ENCODE peak calls at places on chromosomes 1 and 21, in seven cellular contexts. One of them, this sample, is unnamed.

GRCh38 chr1:238052496-238053266 is 162.0 kb upstream of the ZP4 start:
- DNase-seq in body of pancreas: no peak
- DNase-seq in A549: no peak
- DNase-seq in transverse colon: no peak
- DNase-seq in K562: no peak
- DNase-seq in IMR-90: peak
- DNase-seq in ovary: no peak
- DNase-seq in this sample: no peak

GRCh38 chr21:15732290-15732995 is 2.7 kb downstream of the USP25 start:
- DNase-seq in body of pancreas: peak
- DNase-seq in A549: no peak
- DNase-seq in transverse colon: no peak
- DNase-seq in K562: no peak
- DNase-seq in IMR-90: peak
- DNase-seq in ovary: no peak
- DNase-seq in this sample: peak

GRCh38 chr1:54081306-54082270 is 28.2 kb downstream of the TCEANC2 start:
- DNase-seq in body of pancreas: peak
- DNase-seq in A549: peak
- DNase-seq in transverse colon: peak
- DNase-seq in K562: peak
- DNase-seq in IMR-90: peak
- DNase-seq in ovary: no peak
- DNase-seq in this sample: peak

GRCh38 chr1:226738421-226738994 is 574 bp downstream of the ITPKB start:
- DNase-seq in body of pancreas: peak
- DNase-seq in A549: no peak
- DNase-seq in transverse colon: peak
- DNase-seq in K562: no peak
- DNase-seq in IMR-90: peak
- DNase-seq in ovary: peak
- DNase-seq in this sample: peak

GRCh38 chr1:16979475-16980327 is 719 bp downstream of the MFAP2 start:
- DNase-seq in body of pancreas: no peak
- DNase-seq in A549: no peak
- DNase-seq in transverse colon: no peak
- DNase-seq in K562: peak
- DNase-seq in IMR-90: no peak
- DNase-seq in ovary: peak
- DNase-seq in this sample: no peak

GRCh38 chr1:42966688-42967609 is 8.3 kb upstream of the SLC2A1 start:
- DNase-seq in body of pancreas: peak
- DNase-seq in A549: peak
- DNase-seq in transverse colon: peak
- DNase-seq in K562: peak
- DNase-seq in IMR-90: peak
- DNase-seq in ovary: no peak
- DNase-seq in this sample: peak

GRCh38 chr1:225700164-225700740 is 47.3 kb upstream of the ENAH start:
- DNase-seq in body of pancreas: no peak
- DNase-seq in A549: peak
- DNase-seq in transverse colon: no peak
- DNase-seq in K562: no peak
- DNase-seq in IMR-90: peak
- DNase-seq in ovary: no peak
- DNase-seq in this sample: peak

GRCh38 chr1:158649052-158649451 is 37.5 kb downstream of the SPTA1 start:
- DNase-seq in body of pancreas: no peak
- DNase-seq in A549: no peak
- DNase-seq in transverse colon: no peak
- DNase-seq in K562: no peak
- DNase-seq in IMR-90: no peak
- DNase-seq in ovary: no peak
- DNase-seq in this sample: no peak

GRCh38 chr1:177959793-177960515 is 9.9 kb downstream of the SEC16B start:
- DNase-seq in body of pancreas: no peak
- DNase-seq in A549: peak
- DNase-seq in transverse colon: no peak
- DNase-seq in K562: no peak
- DNase-seq in IMR-90: peak
- DNase-seq in ovary: no peak
- DNase-seq in this sample: peak

GRCh38 chr21:43778469-43779335 is 2.6 kb upstream of the CSTB start:
- DNase-seq in body of pancreas: no peak
- DNase-seq in A549: no peak
- DNase-seq in transverse colon: no peak
- DNase-seq in K562: no peak
- DNase-seq in IMR-90: peak
- DNase-seq in ovary: no peak
- DNase-seq in this sample: peak

GRCh38 chr1:2529776-2530500 is at the start of gene HES5:
- DNase-seq in body of pancreas: peak
- DNase-seq in A549: no peak
- DNase-seq in transverse colon: peak
- DNase-seq in K562: no peak
- DNase-seq in IMR-90: no peak
- DNase-seq in ovary: no peak
- DNase-seq in this sample: no peak

GRCh38 chr1:20574686-20575543 is 14.0 kb upstream of the CDA start:
- DNase-seq in body of pancreas: peak
- DNase-seq in A549: peak
- DNase-seq in transverse colon: peak
- DNase-seq in K562: peak
- DNase-seq in IMR-90: peak
- DNase-seq in ovary: peak
- DNase-seq in this sample: peak

GRCh38 chr21:42153046-42153685 is 65.8 kb upstream of the ABCG1 start:
- DNase-seq in body of pancreas: no peak
- DNase-seq in A549: no peak
- DNase-seq in transverse colon: no peak
- DNase-seq in K562: no peak
- DNase-seq in IMR-90: no peak
- DNase-seq in ovary: no peak
- DNase-seq in this sample: no peak

GRCh38 chr1:36516372-36517018 is 33.8 kb upstream of the CSF3R start:
- DNase-seq in body of pancreas: peak
- DNase-seq in A549: peak
- DNase-seq in transverse colon: peak
- DNase-seq in K562: peak
- DNase-seq in IMR-90: peak
- DNase-seq in ovary: no peak
- DNase-seq in this sample: peak

GRCh38 chr1:28518745-28519341 is 13.0 kb downstream of the RCC1 start:
- DNase-seq in body of pancreas: no peak
- DNase-seq in A549: no peak
- DNase-seq in transverse colon: no peak
- DNase-seq in K562: peak
- DNase-seq in IMR-90: no peak
- DNase-seq in ovary: no peak
- DNase-seq in this sample: no peak

GRCh38 chr21:33949516-33950424 is 34.2 kb upstream of the ATP5PO start:
- DNase-seq in body of pancreas: no peak
- DNase-seq in A549: no peak
- DNase-seq in transverse colon: no peak
- DNase-seq in K562: no peak
- DNase-seq in IMR-90: no peak
- DNase-seq in ovary: no peak
- DNase-seq in this sample: no peak

GRCh38 chr1:156816561-156817328 is at the start of gene SH2D2A:
- DNase-seq in body of pancreas: peak
- DNase-seq in A549: no peak
- DNase-seq in transverse colon: peak
- DNase-seq in K562: peak
- DNase-seq in IMR-90: peak
- DNase-seq in ovary: no peak
- DNase-seq in this sample: no peak

GRCh38 chr1:151047925-151048644 is 534 bp downstream of the C1orf56 start:
- DNase-seq in body of pancreas: peak
- DNase-seq in A549: peak
- DNase-seq in transverse colon: peak
- DNase-seq in K562: peak
- DNase-seq in IMR-90: peak
- DNase-seq in ovary: peak
- DNase-seq in this sample: peak

GRCh38 chr1:151048645-151049032 is 1.1 kb downstream of the C1orf56 start:
- DNase-seq in body of pancreas: no peak
- DNase-seq in A549: no peak
- DNase-seq in transverse colon: no peak
- DNase-seq in K562: no peak
- DNase-seq in IMR-90: no peak
- DNase-seq in ovary: no peak
- DNase-seq in this sample: no peak

GRCh38 chr1:151049458-151049857 is 1.9 kb downstream of the C1orf56 start:
- DNase-seq in body of pancreas: no peak
- DNase-seq in A549: no peak
- DNase-seq in transverse colon: no peak
- DNase-seq in K562: no peak
- DNase-seq in IMR-90: no peak
- DNase-seq in ovary: no peak
- DNase-seq in this sample: no peak

GRCh38 chr1:151050051-151050688 is 2.6 kb downstream of the C1orf56 start:
- DNase-seq in body of pancreas: no peak
- DNase-seq in A549: no peak
- DNase-seq in transverse colon: no peak
- DNase-seq in K562: no peak
- DNase-seq in IMR-90: no peak
- DNase-seq in ovary: no peak
- DNase-seq in this sample: no peak

GRCh38 chr1:151047591-151047924 is at the start of gene C1orf56:
- DNase-seq in body of pancreas: peak
- DNase-seq in A549: peak
- DNase-seq in transverse colon: peak
- DNase-seq in K562: peak
- DNase-seq in IMR-90: peak
- DNase-seq in ovary: peak
- DNase-seq in this sample: peak
- TF ChIP-seq POLR2A in body of pancreas: peak
- TF ChIP-seq POLR2A in A549: peak
- TF ChIP-seq POLR2A in transverse colon: peak
- TF ChIP-seq POLR2A in K562: no peak
- TF ChIP-seq POLR2A in IMR-90: peak
- TF ChIP-seq POLR2A in ovary: peak
- TF ChIP-seq POLR2A in this sample: peak

GRCh38 chr1:8408151-8408839 is 90.4 kb downstream of the SLC45A1 start:
- DNase-seq in body of pancreas: peak
- DNase-seq in A549: no peak
- DNase-seq in transverse colon: peak
- DNase-seq in K562: no peak
- DNase-seq in IMR-90: peak
- DNase-seq in ovary: peak
- DNase-seq in this sample: no peak
- TF ChIP-seq POLR2A in body of pancreas: no peak
- TF ChIP-seq POLR2A in A549: no peak
- TF ChIP-seq POLR2A in transverse colon: no peak
- TF ChIP-seq POLR2A in K562: no peak
- TF ChIP-seq POLR2A in IMR-90: no peak
- TF ChIP-seq POLR2A in ovary: no peak
- TF ChIP-seq POLR2A in this sample: no peak

GRCh38 chr1:8303876-8304275 is 14.0 kb upstream of the SLC45A1 start:
- DNase-seq in body of pancreas: no peak
- DNase-seq in A549: no peak
- DNase-seq in transverse colon: no peak
- DNase-seq in K562: no peak
- DNase-seq in IMR-90: no peak
- DNase-seq in ovary: no peak
- DNase-seq in this sample: no peak

GRCh38 chr1:8307628-8308027 is 10.3 kb upstream of the SLC45A1 start:
- DNase-seq in body of pancreas: no peak
- DNase-seq in A549: no peak
- DNase-seq in transverse colon: no peak
- DNase-seq in K562: no peak
- DNase-seq in IMR-90: no peak
- DNase-seq in ovary: no peak
- DNase-seq in this sample: no peak

GRCh38 chr1:8299963-8300362 is 18.0 kb upstream of the SLC45A1 start:
- DNase-seq in body of pancreas: no peak
- DNase-seq in A549: no peak
- DNase-seq in transverse colon: no peak
- DNase-seq in K562: no peak
- DNase-seq in IMR-90: no peak
- DNase-seq in ovary: no peak
- DNase-seq in this sample: no peak

GRCh38 chr1:8302181-8302681 is 15.7 kb upstream of the SLC45A1 start:
- DNase-seq in body of pancreas: no peak
- DNase-seq in A549: no peak
- DNase-seq in transverse colon: no peak
- DNase-seq in K562: no peak
- DNase-seq in IMR-90: no peak
- DNase-seq in ovary: no peak
- DNase-seq in this sample: no peak

GRCh38 chr1:8303141-8303540 is 14.8 kb upstream of the SLC45A1 start:
- DNase-seq in body of pancreas: no peak
- DNase-seq in A549: no peak
- DNase-seq in transverse colon: no peak
- DNase-seq in K562: no peak
- DNase-seq in IMR-90: peak
- DNase-seq in ovary: no peak
- DNase-seq in this sample: no peak
- TF ChIP-seq POLR2A in body of pancreas: no peak
- TF ChIP-seq POLR2A in A549: no peak
- TF ChIP-seq POLR2A in transverse colon: no peak
- TF ChIP-seq POLR2A in K562: no peak
- TF ChIP-seq POLR2A in IMR-90: no peak
- TF ChIP-seq POLR2A in ovary: no peak
- TF ChIP-seq POLR2A in this sample: no peak

GRCh38 chr1:153987621-153988020 is 1.5 kb upstream of the RAB13 start:
- DNase-seq in body of pancreas: no peak
- DNase-seq in A549: no peak
- DNase-seq in transverse colon: no peak
- DNase-seq in K562: no peak
- DNase-seq in IMR-90: no peak
- DNase-seq in ovary: no peak
- DNase-seq in this sample: no peak

GRCh38 chr1:153991151-153991472 is 550 bp downstream of the RPS27 start:
- DNase-seq in body of pancreas: no peak
- DNase-seq in A549: no peak
- DNase-seq in transverse colon: no peak
- DNase-seq in K562: no peak
- DNase-seq in IMR-90: no peak
- DNase-seq in ovary: no peak
- DNase-seq in this sample: no peak

GRCh38 chr1:153990468-153991150 is at the start of gene RPS27:
- DNase-seq in body of pancreas: peak
- DNase-seq in A549: peak
- DNase-seq in transverse colon: peak
- DNase-seq in K562: peak
- DNase-seq in IMR-90: peak
- DNase-seq in ovary: peak
- DNase-seq in this sample: peak

GRCh38 chr1:153995640-153996039 is 5.1 kb downstream of the RPS27 start:
- DNase-seq in body of pancreas: no peak
- DNase-seq in A549: no peak
- DNase-seq in transverse colon: no peak
- DNase-seq in K562: no peak
- DNase-seq in IMR-90: no peak
- DNase-seq in ovary: no peak
- DNase-seq in this sample: no peak

DNA sequence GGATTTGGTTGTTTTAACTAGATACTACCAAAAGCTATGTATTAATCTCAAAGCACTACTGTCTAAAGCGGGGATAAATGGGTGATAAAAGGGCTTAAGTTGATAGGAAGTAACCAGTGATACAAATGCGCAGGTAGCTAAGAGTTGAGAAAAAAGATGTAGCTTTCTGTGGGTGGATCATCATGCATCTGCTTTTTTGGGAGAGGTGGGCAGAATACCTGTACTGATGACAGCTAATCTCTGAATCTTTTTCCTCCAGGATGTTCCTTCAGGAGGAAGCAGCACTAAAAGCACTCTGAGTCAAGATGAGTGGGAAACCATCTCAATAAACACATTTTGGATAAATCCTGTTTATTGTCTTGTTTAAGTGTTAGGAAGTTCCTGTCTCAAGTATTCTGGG is 1.2 kb downstream of the RPS27 start:
- DNase-seq in body of pancreas: no peak
- DNase-seq in A549: no peak
- DNase-seq in transverse colon: no peak
- DNase-seq in K562: no peak
- DNase-seq in IMR-90: no peak
- DNase-seq in ovary: no peak
- DNase-seq in this sample: no peak
- TF ChIP-seq POLR2A in body of pancreas: no peak
- TF ChIP-seq POLR2A in A549: no peak
- TF ChIP-seq POLR2A in transverse colon: no peak
- TF ChIP-seq POLR2A in K562: no peak
- TF ChIP-seq POLR2A in IMR-90: no peak
- TF ChIP-seq POLR2A in ovary: no peak
- TF ChIP-seq POLR2A in this sample: no peak